ENCODE peak calls at places on chromosomes 4 and X, in four cellular contexts. L, X, Q and N are unnamed samples.

GRCh38 chr4:687048-687974 is 1.6 kb downstream of the SLC49A3 start:
- DNase-seq in L (peak), X (peak), Q (no peak), N (no peak)

GRCh38 chr4:26185436-26185835 is 135.4 kb upstream of the RBPJ start:
- DNase-seq in L (no peak), X (no peak), Q (no peak), N (no peak)

GRCh38 chrX:47247206-47247998 is 14.6 kb downstream of the USP11 start:
- DNase-seq in L (no peak), X (no peak), Q (no peak), N (no peak)

GRCh38 chr4:13988347-13989265 is 361.1 kb upstream of the BOD1L1 start:
- DNase-seq in L (no peak), X (no peak), Q (no peak), N (no peak)

GRCh38 chrX:146602246-146602645 is 207.3 kb upstream of the CXorf51B start:
- DNase-seq in L (no peak), X (no peak), Q (no peak), N (no peak)

GRCh38 chrX:46575991-46576392 is 2.4 kb downstream of the CHST7 start:
- DNase-seq in L (no peak), X (peak), Q (no peak), N (no peak)

GRCh38 chrX:154526901-154527675 is 11.1 kb upstream of the FAM3A start:
- DNase-seq in L (peak), X (peak), Q (peak), N (no peak)

GRCh38 chrX:120309873-120310730 is 1.2 kb downstream of the TMEM255A start:
- DNase-seq in L (no peak), X (no peak), Q (no peak), N (no peak)

GRCh38 chr4:10096201-10096975 is 20.2 kb downstream of the WDR1 start:
- DNase-seq in L (peak), X (no peak), Q (peak), N (no peak)

DNA sequence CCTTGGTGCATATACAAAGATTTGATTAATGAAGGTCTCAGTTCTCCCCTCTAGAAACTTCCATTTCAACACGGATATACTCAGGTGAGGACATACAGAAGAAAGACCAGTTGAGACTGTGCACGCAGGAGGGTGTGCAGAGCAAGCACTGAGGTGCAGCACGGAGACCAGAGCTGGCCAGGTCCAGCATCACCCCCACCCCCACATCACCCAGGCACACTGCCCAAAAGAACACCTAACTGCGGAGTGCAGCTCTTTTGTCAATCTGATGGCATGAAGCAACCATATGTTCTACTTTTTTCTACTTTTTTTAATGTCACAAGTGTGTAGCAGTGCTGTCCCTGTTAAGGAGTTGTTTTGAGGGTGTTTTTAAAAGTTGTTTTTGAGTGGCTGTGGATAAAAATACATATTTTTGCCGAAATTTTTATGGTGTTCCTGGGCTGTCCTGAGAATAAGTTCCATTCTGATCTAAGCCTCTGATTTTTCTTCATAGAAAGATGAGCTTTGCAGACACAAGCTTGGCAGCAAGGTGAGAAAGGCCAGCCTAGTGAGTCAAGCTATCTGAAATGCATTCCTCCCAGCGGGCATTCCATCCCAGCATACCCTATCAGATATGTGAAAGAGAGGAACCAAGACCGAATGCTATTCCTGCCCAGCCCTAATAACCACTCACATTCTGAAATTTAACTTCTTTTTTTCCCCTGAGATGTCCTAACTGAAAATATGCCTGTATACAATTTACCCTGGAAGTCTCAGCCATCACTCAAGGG is 173.7 kb downstream of the PTTG2 start:
- DNase-seq in L (no peak), X (no peak), Q (no peak), N (no peak)
- TF ChIP-seq JUND in L (no peak), X (no peak), Q (no peak), N (no peak)

GRCh38 chr4:185956546-185956945 is 112.4 kb upstream of the TLR3 start:
- DNase-seq in L (no peak), X (no peak), Q (no peak), N (no peak)

GRCh38 chr4:185945238-185945637 is 123.7 kb upstream of the TLR3 start:
- DNase-seq in L (no peak), X (no peak), Q (no peak), N (no peak)

GRCh38 chr4:185945906-185946305 is 123.0 kb upstream of the TLR3 start:
- DNase-seq in L (no peak), X (no peak), Q (no peak), N (no peak)

GRCh38 chr4:185955817-185956542 is 113.0 kb upstream of the TLR3 start:
- DNase-seq in L (no peak), X (no peak), Q (no peak), N (no peak)

GRCh38 chr4:185950891-185951290 is 118.1 kb upstream of the TLR3 start:
- DNase-seq in L (no peak), X (no peak), Q (no peak), N (no peak)
- TF ChIP-seq BRCA1 in L (no peak), X (no peak), Q (no peak), N (no peak)

GRCh38 chrX:13007519-13008188 is 32.7 kb downstream of the TMSB4X start:
- DNase-seq in L (no peak), X (no peak), Q (no peak), N (no peak)
- TF ChIP-seq JUND in L (no peak), X (no peak), Q (no peak), N (no peak)

GRCh38 chr4:69787879-69788278 is 27.5 kb upstream of the SULT1B1 start:
- DNase-seq in L (no peak), X (no peak), Q (no peak), N (no peak)
- TF ChIP-seq BRCA1 in L (no peak), X (no peak), Q (no peak), N (no peak)

GRCh38 chrX:124925681-124926080 is 394.0 kb upstream of the TEX13C start:
- DNase-seq in L (no peak), X (no peak), Q (no peak), N (no peak)
- TF ChIP-seq JUND in L (no peak), X (no peak), Q (no peak), N (no peak)